ENCODE peak calls at places on chromosomes 7 and 10, in nine cellular contexts. R is spleen, A is lung, J is colonic mucosa, Y is AG04450, V is body of pancreas, N is breast epithelium, K is IMR-90, T is transverse colon. W is an unnamed sample.

GRCh38 chr7:24911213-24911603 is 68.8 kb downstream of the OSBPL3 start:
- DNase-seq in R (no peak), A (no peak), J (no peak), Y (no peak), V (no peak), N (no peak), K (no peak), T (no peak), W (no peak)

GRCh38 chr10:48527691-48528212 is 77.1 kb downstream of the ARHGAP22 start:
- DNase-seq in R (no peak), A (no peak), J (no peak), Y (no peak), V (no peak), N (no peak), K (no peak), T (no peak), W (no peak)

GRCh38 chr10:110865184-110865803 is 6.4 kb upstream of the PDCD4 start:
- DNase-seq in R (no peak), A (no peak), J (peak; percentile 76), Y (no peak), V (no peak), N (no peak), K (peak; percentile 27), T (no peak), W (no peak)

GRCh38 chr7:52634996-52635395 is 400.4 kb upstream of the POM121L12 start:
- DNase-seq in R (no peak), A (no peak), J (no peak), Y (no peak), V (no peak), N (no peak), K (no peak), T (no peak), W (no peak)

GRCh38 chr10:115052216-115052615 is 40.9 kb upstream of the ATRNL1 start:
- DNase-seq in R (no peak), A (no peak), J (no peak), Y (no peak), V (no peak), N (no peak), K (no peak), T (no peak), W (no peak)

GRCh38 chr7:116953727-116954442 is 584 bp downstream of the ST7 start:
- DNase-seq in R (peak; percentile 90), A (peak; percentile 59), J (peak; percentile 56), Y (peak; percentile 65), V (peak; percentile 76), N (peak; percentile 57), K (peak; percentile 88), T (peak; percentile 61), W (no peak)

GRCh38 chr7:114539575-114539974 is 125.0 kb downstream of the FOXP2 start:
- DNase-seq in R (no peak), A (no peak), J (peak; percentile 21), Y (no peak), V (peak; percentile 46), N (no peak), K (peak; percentile 35), T (peak; percentile 7), W (no peak)

GRCh38 chr10:11476035-11476434 is 135.4 kb downstream of the USP6NL start:
- DNase-seq in R (no peak), A (no peak), J (no peak), Y (no peak), V (no peak), N (no peak), K (no peak), T (no peak), W (no peak)

GRCh38 chr7:105759670-105760548 is 116.5 kb downstream of the ATXN7L1 start:
- DNase-seq in R (no peak), A (no peak), J (peak; percentile 63), Y (no peak), V (peak; percentile 66), N (no peak), K (peak; percentile 71), T (peak; percentile 51), W (no peak)

GRCh38 chr7:2288986-2289611 is 25.1 kb downstream of the SNX8 start:
- DNase-seq in R (no peak), A (no peak), J (no peak), Y (no peak), V (no peak), N (no peak), K (no peak), T (no peak), W (no peak)

DNA sequence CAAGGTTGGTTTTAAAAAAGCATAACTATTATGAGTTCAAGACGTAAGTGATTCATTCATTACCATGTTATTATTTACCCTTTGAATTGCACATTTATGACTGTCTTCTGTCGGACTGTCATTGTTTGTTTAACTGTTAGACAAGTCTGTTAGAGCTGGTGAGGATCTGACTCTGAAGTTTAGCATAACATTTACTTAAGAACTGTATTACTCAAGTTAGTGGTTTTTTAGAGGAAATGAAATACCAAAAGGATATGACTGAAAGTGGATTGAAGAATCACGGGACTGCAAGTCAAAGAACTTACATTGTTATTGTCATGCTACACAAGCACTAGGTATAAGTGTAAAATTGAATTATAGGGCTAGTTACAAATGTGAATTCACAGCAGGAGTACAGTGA is 2.2 kb downstream of the CSGALNACT2 start:
- DNase-seq in R (no peak), A (no peak), J (no peak), Y (peak; percentile 73), V (no peak), N (no peak), K (peak; percentile 98), T (no peak), W (no peak)
- H3K27ac ChIP-seq in R (no peak overlapping the region), A (no peak overlapping the region), J (peak overlapping the region; percentile 10), Y (no peak overlapping the region), V (no peak overlapping the region), N (no peak overlapping the region), K (no peak overlapping the region), T (peak overlapping the region; percentile 98), W (peak overlapping the region; percentile 4)

DNA sequence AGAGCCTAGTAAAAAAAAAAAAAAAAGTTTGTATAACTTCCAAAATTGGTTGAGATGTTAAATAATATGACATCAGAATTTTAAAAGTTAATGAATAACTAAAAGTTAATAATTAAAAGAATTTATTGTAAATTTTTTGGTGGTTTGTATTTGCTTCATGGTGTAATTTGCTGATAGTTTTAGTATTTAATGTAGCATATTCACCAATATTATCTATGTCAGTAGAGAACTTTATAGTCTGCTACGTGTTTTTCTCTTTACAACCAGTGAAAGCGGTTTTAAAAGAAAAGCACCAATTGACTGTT is 51.8 kb upstream of the STEAP4 start:
- DNase-seq in R (no peak), A (no peak), J (no peak), Y (no peak), V (no peak), N (no peak), K (no peak), T (no peak), W (no peak)
- TF ChIP-seq CTCF in R (no peak), A (no peak), J (no peak), Y (no peak), V (no peak), N (no peak), K (no peak), T (no peak), W (no peak)

GRCh38 chr7:36289833-36290661 is 99.6 kb upstream of the ANLN start:
- DNase-seq in R (no peak), A (peak; percentile 60), J (peak; percentile 74), Y (no peak), V (peak; percentile 95), N (no peak), K (no peak), T (peak; percentile 54), W (no peak)
- H3K27ac ChIP-seq in R (no peak overlapping the region), A (peak overlapping the region; percentile 44), J (peak overlapping the region; percentile 14), Y (no peak overlapping the region), V (peak overlapping the region; percentile 89), N (peak overlapping the region; percentile 92), K (no peak overlapping the region), T (peak overlapping the region; percentile 60), W (no peak overlapping the region)

GRCh38 chr10:72260588-72261322 is 13.0 kb upstream of the DDIT4 start:
- DNase-seq in R (peak; percentile 97), A (peak; percentile 82), J (peak; percentile 89), Y (no peak), V (peak; percentile 76), N (peak; percentile 79), K (peak; percentile 62), T (peak; percentile 90), W (peak; percentile 80)
- TF ChIP-seq CTCF in R (no peak), A (no peak), J (no peak), Y (peak; percentile 10), V (no peak), N (no peak), K (no peak), T (no peak), W (no peak)